ENCODE peak calls at places on chromosomes 16 and 17, in four cellular contexts. G is ACHN, V is NCI-H1436, I is cardiac fibroblast. F is an unnamed sample.

GRCh38 chr17:12719948-12720347 is 54.3 kb downstream of the MYOCD start:
- DNase-seq in V (no peak), G (no peak), I (no peak), F (no peak)

GRCh38 chr17:27559506-27559931 is 71.5 kb upstream of the LGALS9 start:
- DNase-seq in V (no peak), G (no peak), I (peak), F (peak)

GRCh38 chr16:72468582-72468981 is 296.6 kb upstream of the PMFBP1 start:
- DNase-seq in I (peak), G (no peak), V (no peak), F (no peak)

GRCh38 chr17:49277638-49278037 is 47.1 kb upstream of the PHOSPHO1 start:
- DNase-seq in I (no peak), V (no peak), G (no peak), F (no peak)

GRCh38 chr16:81198635-81199034 is 39.9 kb upstream of the BCO1 start:
- DNase-seq in I (peak), V (no peak), G (peak), F (peak)

GRCh38 chr17:51119415-51120356 is 982 bp downstream of the SPAG9 start:
- DNase-seq in G (peak), I (peak), V (peak), F (peak)

GRCh38 chr17:74920679-74921044 is 2.4 kb downstream of the USH1G start:
- DNase-seq in G (no peak), I (no peak), V (peak), F (no peak)

GRCh38 chr16:64964126-64964540 is 157.7 kb downstream of the CDH11 start:
- DNase-seq in G (no peak), V (no peak), I (peak), F (no peak)

GRCh38 chr17:82836823-82837357 is 2.9 kb downstream of the ZNF750 start:
- DNase-seq in G (no peak), V (no peak), I (no peak), F (peak)

GRCh38 chr17:45138911-45139532 is 3.5 kb downstream of the ACBD4 start:
- DNase-seq in G (no peak), V (no peak), I (no peak), F (no peak)

GRCh38 chr16:75035410-75035968 is 36.7 kb downstream of the ZNRF1 start:
- DNase-seq in V (no peak), I (no peak), G (no peak), F (no peak)

GRCh38 chr16:4261557-4262172 is 11.2 kb downstream of the TFAP4 start:
- DNase-seq in G (peak), I (peak), V (no peak), F (no peak)

GRCh38 chr17:74922172-74922571 is 883 bp downstream of the USH1G start:
- DNase-seq in I (no peak), G (no peak), V (no peak), F (no peak)

GRCh38 chr16:86241681-86242080 is 268.6 kb upstream of the FOXF1 start:
- DNase-seq in V (no peak), I (no peak), G (no peak), F (no peak)

GRCh38 chr16:71569621-71570020 is 7.3 kb downstream of the TAT start:
- DNase-seq in V (no peak), G (no peak), I (no peak), F (no peak)

GRCh38 chr17:37833237-37833859 is 88.5 kb upstream of the HNF1B start:
- DNase-seq in G (no peak), I (no peak), V (no peak), F (no peak)

GRCh38 chr16:1167276-1168107 is 14.6 kb downstream of the CACNA1H start:
- DNase-seq in G (no peak), V (peak), I (no peak), F (no peak)

GRCh38 chr17:21511368-21512195 is 135.4 kb downstream of the KCNJ12 start:
- DNase-seq in V (peak), G (peak), I (peak), F (peak)

GRCh38 chr17:78762007-78762406 is 20.1 kb downstream of the CYTH1 start:
- DNase-seq in V (no peak), I (peak), G (no peak), F (no peak)

GRCh38 chr16:4323071-4323844 is 7.4 kb downstream of the GLIS2 start:
- DNase-seq in V (no peak), G (no peak), I (no peak), F (no peak)

GRCh38 chr16:86948046-86948445 is 369.1 kb downstream of the C16orf95 start:
- DNase-seq in I (no peak), G (no peak), V (no peak), F (no peak)

GRCh38 chr17:32349503-32349853 is 479 bp upstream of the ZNF207 start:
- DNase-seq in I (peak), G (no peak), V (no peak), F (peak)

GRCh38 chr17:49939318-49939717 is 29.7 kb upstream of the DLX4 start:
- DNase-seq in G (no peak), V (no peak), I (no peak), F (no peak)

GRCh38 chr16:65572156-65572555 is 450.3 kb upstream of the CDH11 start:
- DNase-seq in V (no peak), I (peak), G (no peak), F (peak)

GRCh38 chr17:72879877-72880276 is 212.6 kb downstream of the SLC39A11 start:
- DNase-seq in V (no peak), G (no peak), I (no peak), F (no peak)

GRCh38 chr17:59746849-59747445 is 39.5 kb downstream of the VMP1 start:
- DNase-seq in V (peak), I (peak), G (peak), F (peak)

GRCh38 chr16:58419241-58420012 is 27.2 kb downstream of the GINS3 start:
- DNase-seq in I (no peak), G (no peak), V (no peak), F (no peak)

GRCh38 chr17:49361129-49361901 is 735 bp downstream of the ZNF652 start:
- DNase-seq in V (peak), I (peak), G (peak), F (no peak)

GRCh38 chr16:74888227-74888862 is 96.6 kb downstream of the WDR59 start:
- DNase-seq in V (no peak), G (no peak), I (no peak), F (no peak)

GRCh38 chr17:50499722-50500121 is 8.5 kb upstream of the MYCBPAP start:
- DNase-seq in I (no peak), V (no peak), G (no peak), F (no peak)

GRCh38 chr16:30923554-30924085 is at the start of gene FBXL19:
- DNase-seq in I (no peak), V (peak), G (no peak), F (no peak)

GRCh38 chr16:84851192-84852127 is 31.7 kb downstream of the CRISPLD2 start:
- DNase-seq in G (peak), V (no peak), I (peak), F (peak)

GRCh38 chr16:86789621-86790051 is 211.3 kb downstream of the FOXL1 start:
- DNase-seq in I (peak), G (no peak), V (no peak), F (peak)

F was measured in fibroblast of gingiva.